ENCODE peak calls at places on chromosomes 6 and 20, in seven cellular contexts. N, P, S, W, X, T and E are unnamed samples.

GRCh38 chr6:32973934-32974333 is 5.5 kb downstream of the BRD2 start:
- DNase-seq in N (no peak), P (peak), S (no peak), W (peak), X (no peak), T (peak), E (no peak)

GRCh38 chr6:105317607-105318533 is 85.0 kb downstream of the PREP start:
- DNase-seq in N (peak), P (no peak), S (no peak), W (peak), X (no peak), T (no peak), E (no peak)

GRCh38 chr20:31606928-31607639 is 2.0 kb downstream of the ID1 start:
- DNase-seq in N (no peak), P (peak), S (peak), W (peak), X (no peak), T (peak), E (peak)

GRCh38 chr6:140855520-140855919 is 1277.2 kb upstream of the GJE1 start:
- DNase-seq in N (no peak), P (peak), S (no peak), W (no peak), X (no peak), T (peak), E (no peak)

GRCh38 chr6:27178860-27179259 is 68.6 kb upstream of the PRSS16 start:
- DNase-seq in N (peak), P (no peak), S (no peak), W (no peak), X (no peak), T (no peak), E (no peak)

GRCh38 chr6:111980168-111980567 is 73.7 kb upstream of the CCN6 start:
- DNase-seq in N (no peak), P (no peak), S (no peak), W (peak), X (no peak), T (peak), E (no peak)

GRCh38 chr6:19538086-19538485 is 299.1 kb upstream of the ID4 start:
- DNase-seq in N (peak), P (peak), S (no peak), W (no peak), X (peak), T (no peak), E (no peak)

GRCh38 chr20:17438436-17439039 is 92.6 kb downstream of the BFSP1 start:
- DNase-seq in N (no peak), P (no peak), S (no peak), W (no peak), X (no peak), T (no peak), E (no peak)

GRCh38 chr6:1774541-1774940 is 164.8 kb downstream of the FOXC1 start:
- DNase-seq in N (no peak), P (no peak), S (no peak), W (no peak), X (no peak), T (peak), E (no peak)

GRCh38 chr20:48605364-48606116 is 222.3 kb downstream of the PREX1 start:
- DNase-seq in N (peak), P (no peak), S (no peak), W (no peak), X (no peak), T (no peak), E (peak)

GRCh38 chr6:128509709-128510108 is 10.7 kb downstream of the PTPRK start:
- DNase-seq in N (no peak), P (no peak), S (no peak), W (no peak), X (no peak), T (no peak), E (no peak)

GRCh38 chr6:7545509-7546369 is 4.3 kb downstream of the DSP start:
- DNase-seq in N (no peak), P (peak), S (no peak), W (no peak), X (no peak), T (peak), E (no peak)

GRCh38 chr20:62918137-62918536 is 8.2 kb downstream of the DIDO1 start:
- DNase-seq in N (peak), P (no peak), S (no peak), W (no peak), X (no peak), T (no peak), E (no peak)

GRCh38 chr6:74567891-74568290 is 638.0 kb downstream of the COL12A1 start:
- DNase-seq in N (no peak), P (no peak), S (no peak), W (no peak), X (no peak), T (no peak), E (no peak)

GRCh38 chr6:107479089-107479690 is 10.7 kb upstream of the SOBP start:
- DNase-seq in N (no peak), P (no peak), S (no peak), W (no peak), X (no peak), T (no peak), E (no peak)

GRCh38 chr20:1299522-1299921 is 29.4 kb downstream of the SDCBP2 start:
- DNase-seq in N (peak), P (no peak), S (peak), W (no peak), X (no peak), T (no peak), E (no peak)

GRCh38 chr20:22507240-22507961 is 77.0 kb downstream of the FOXA2 start:
- DNase-seq in N (no peak), P (no peak), S (no peak), W (no peak), X (no peak), T (no peak), E (no peak)

GRCh38 chr20:8530022-8530421 is 398.0 kb downstream of the PLCB1 start:
- DNase-seq in N (no peak), P (no peak), S (no peak), W (peak), X (no peak), T (no peak), E (no peak)

GRCh38 chr6:140050232-140050995 is 676.0 kb upstream of the CITED2 start:
- DNase-seq in N (no peak), P (peak), S (no peak), W (peak), X (no peak), T (peak), E (peak)

GRCh38 chr20:54573838-54574237 is 98.4 kb downstream of the DOK5 start:
- DNase-seq in N (no peak), P (no peak), S (no peak), W (no peak), X (no peak), T (no peak), E (peak)

GRCh38 chr6:112480551-112480950 is 133.4 kb downstream of the RFPL4B start:
- DNase-seq in N (no peak), P (peak), S (no peak), W (peak), X (no peak), T (peak), E (no peak)

GRCh38 chr6:108736832-108737231 is 111.4 kb upstream of the ARMC2 start:
- DNase-seq in N (peak), P (peak), S (no peak), W (peak), X (no peak), T (peak), E (no peak)

GRCh38 chr20:34111057-34111711 is 859 bp downstream of the EIF2S2 start:
- DNase-seq in N (no peak), P (peak), S (peak), W (peak), X (no peak), T (peak), E (no peak)

GRCh38 chr20:17873410-17874270 is 95.0 kb downstream of the SNX5 start:
- DNase-seq in N (no peak), P (no peak), S (peak), W (peak), X (no peak), T (peak), E (no peak)

GRCh38 chr6:34517461-34517868 is 38.7 kb downstream of the SPDEF start:
- DNase-seq in N (no peak), P (no peak), S (no peak), W (no peak), X (no peak), T (no peak), E (no peak)

GRCh38 chr6:137332637-137333228 is 113.5 kb upstream of the IFNGR1 start:
- DNase-seq in N (no peak), P (no peak), S (no peak), W (no peak), X (no peak), T (peak), E (no peak)

GRCh38 chr6:69784595-69785377 is 12.0 kb downstream of the LMBRD1 start:
- DNase-seq in N (no peak), P (no peak), S (no peak), W (no peak), X (no peak), T (no peak), E (no peak)

GRCh38 chr20:20593447-20594170 is 118.8 kb downstream of the RALGAPA2 start:
- DNase-seq in N (peak), P (peak), S (peak), W (peak), X (no peak), T (peak), E (peak)
- TF ChIP-seq CTCF in N (no peak), P (peak), S (peak), W (peak), X (peak), T (peak), E (peak)

DNA sequence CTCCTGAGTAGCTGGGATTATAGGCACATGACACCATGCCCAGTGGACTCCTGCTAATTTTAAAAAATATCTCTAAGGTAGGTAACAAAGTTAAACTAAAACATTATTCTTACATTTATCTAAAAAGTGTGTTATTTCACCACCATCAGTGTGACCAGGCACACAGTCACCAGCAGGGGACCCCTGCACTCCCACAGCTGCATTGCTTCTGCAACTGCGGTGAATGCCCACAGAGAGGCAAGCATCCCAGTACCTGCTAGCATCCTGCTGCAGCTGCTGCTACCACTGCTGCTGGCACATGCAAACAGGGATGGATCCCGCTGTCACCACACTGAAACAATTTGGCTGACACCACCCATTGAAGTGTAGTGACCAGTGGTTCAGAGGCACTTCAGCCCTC is 21.9 kb upstream of the EPB41L2 start:
- DNase-seq in N (no peak), P (no peak), S (no peak), W (no peak), X (no peak), T (no peak), E (no peak)
- TF ChIP-seq CTCF in N (no peak), P (no peak), S (peak), W (no peak), X (peak), T (no peak), E (peak)

DNA sequence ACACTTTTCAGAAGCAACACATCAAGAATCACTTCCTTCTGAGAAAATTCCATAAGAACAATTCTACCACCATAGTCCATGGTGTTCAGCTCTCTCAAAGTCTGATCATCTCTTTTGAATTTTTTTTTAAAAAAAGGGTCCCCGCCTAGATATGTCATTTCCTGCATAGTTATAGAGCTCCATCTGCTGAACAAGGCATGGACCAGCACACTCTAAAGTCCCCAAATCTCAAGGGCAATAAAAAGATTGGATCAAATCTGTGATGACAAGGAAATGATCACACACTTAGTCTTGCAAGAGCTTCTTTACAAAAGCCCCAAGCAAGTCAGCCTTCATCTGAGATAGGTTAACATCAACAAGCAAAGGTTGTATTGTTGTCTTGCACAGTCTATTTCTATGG is 100.7 kb upstream of the STMND1 start:
- DNase-seq in N (no peak), P (no peak), S (no peak), W (no peak), X (no peak), T (no peak), E (no peak)
- TF ChIP-seq CTCF in N (no peak), P (no peak), S (peak), W (peak), X (no peak), T (peak), E (no peak)

DNA sequence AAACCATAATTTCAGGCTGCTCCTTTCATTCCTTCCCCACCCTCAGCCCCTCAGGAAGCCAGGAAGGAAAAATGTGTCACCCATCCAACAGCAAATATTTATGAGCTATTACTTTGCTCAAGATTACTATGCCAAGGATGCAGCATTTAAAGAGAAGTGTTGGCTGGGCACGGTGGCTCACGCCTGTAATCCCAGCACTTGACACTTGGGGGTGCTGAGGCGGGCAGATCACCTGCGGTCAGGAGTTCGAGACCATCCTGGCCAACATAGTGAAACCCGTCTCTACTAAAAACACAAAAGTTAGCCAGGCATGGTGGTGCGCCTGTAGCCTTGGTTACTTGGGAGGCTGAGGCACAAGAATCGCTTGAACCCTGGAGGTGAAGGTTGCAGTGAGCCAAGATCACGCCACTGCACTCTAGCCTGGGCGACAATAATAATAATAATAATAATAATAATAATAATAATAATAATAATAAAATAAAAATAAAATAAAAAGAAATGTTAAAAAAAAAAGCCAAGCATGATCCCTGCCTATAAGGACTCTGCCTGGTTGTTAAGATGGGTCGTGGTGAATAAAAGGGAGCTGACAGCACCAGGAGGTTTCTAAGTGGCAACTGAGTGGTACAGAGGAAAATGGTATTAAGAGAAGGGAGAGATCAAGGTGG is 20.5 kb upstream of the TIAM2 start:
- DNase-seq in N (peak), P (no peak), S (no peak), W (no peak), X (no peak), T (no peak), E (no peak)
- TF ChIP-seq CTCF in N (peak), P (no peak), S (no peak), W (peak), X (no peak), T (no peak), E (peak)

GRCh38 chr20:44886828-44887227 is 1.3 kb downstream of the YWHAB start:
- DNase-seq in N (no peak), P (no peak), S (no peak), W (no peak), X (no peak), T (no peak), E (no peak)

GRCh38 chr20:44886276-44886671 is 769 bp downstream of the YWHAB start:
- DNase-seq in N (no peak), P (no peak), S (no peak), W (no peak), X (no peak), T (no peak), E (no peak)

GRCh38 chr20:44887466-44887865 is 2.0 kb downstream of the YWHAB start:
- DNase-seq in N (no peak), P (no peak), S (no peak), W (no peak), X (no peak), T (no peak), E (no peak)

GRCh38 chr20:44885392-44886275 is at the start of gene YWHAB:
- DNase-seq in N (peak), P (peak), S (peak), W (peak), X (peak), T (peak), E (peak)

DNA sequence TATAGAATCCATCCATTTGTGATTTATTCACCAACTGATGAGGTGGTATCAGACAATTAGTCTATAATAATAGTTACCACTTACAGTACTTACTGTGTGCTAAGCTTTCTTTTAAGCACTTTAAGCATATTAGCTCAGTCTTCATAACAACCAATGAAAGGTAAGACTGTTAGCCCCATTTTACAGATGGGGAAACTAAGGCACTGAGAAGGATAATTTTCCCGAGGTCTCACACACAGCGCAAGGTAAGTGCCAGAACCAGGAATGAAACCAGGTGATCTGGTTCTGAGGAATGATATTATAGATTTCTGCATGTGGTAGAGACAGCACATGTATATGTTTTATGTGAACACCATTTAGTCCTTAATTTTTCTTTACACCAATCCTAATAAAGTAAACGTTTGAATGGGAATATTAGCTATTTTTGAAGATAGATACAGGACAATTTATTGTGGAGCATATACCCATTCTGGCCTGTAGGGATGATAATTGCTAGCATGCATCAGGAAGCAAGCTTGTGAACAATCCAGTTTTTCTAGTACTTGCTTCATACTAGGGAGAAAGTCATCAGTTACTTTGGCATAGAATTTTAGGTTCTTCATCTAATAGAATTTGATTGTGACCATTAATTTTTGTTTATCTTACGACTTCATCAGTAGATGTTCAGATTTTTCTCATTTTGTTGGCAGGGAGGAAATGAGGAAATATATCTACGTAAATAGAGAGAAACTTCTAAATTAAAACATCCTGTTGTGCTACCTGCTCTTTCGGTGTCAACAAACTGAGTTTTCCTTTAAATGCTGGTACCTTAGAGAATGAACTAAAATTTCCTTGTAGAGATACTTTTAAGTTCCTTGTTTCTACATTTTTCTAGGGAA is 3.0 kb downstream of the YWHAB start:
- DNase-seq in N (no peak), P (peak), S (no peak), W (peak), X (no peak), T (no peak), E (no peak)
- TF ChIP-seq CTCF in N (no peak), P (peak), S (peak), W (peak), X (peak), T (peak), E (peak)

DNA sequence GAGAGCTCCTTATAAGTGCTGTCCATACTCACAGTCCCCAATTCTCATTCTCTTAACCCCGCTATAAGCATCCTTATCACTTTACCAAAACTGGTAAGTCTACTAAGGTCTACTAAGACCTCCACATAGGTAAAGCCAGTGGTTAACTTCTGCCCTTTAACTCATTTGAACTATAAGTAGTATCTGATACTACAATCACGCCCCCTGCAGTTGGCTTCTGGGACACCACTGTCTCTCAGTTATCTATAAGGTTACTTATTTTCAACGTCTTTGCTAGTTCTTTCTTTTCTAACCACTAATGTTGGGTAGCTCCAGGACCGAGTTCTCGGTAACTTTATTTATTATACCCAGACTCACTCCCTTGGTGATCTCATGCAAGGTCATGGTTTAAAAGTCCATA is 142.6 kb downstream of the ARHGAP18 start:
- DNase-seq in N (peak), P (no peak), S (peak), W (peak), X (no peak), T (no peak), E (peak)
- TF ChIP-seq CTCF in N (peak), P (peak), S (peak), W (peak), X (peak), T (peak), E (peak)

DNA sequence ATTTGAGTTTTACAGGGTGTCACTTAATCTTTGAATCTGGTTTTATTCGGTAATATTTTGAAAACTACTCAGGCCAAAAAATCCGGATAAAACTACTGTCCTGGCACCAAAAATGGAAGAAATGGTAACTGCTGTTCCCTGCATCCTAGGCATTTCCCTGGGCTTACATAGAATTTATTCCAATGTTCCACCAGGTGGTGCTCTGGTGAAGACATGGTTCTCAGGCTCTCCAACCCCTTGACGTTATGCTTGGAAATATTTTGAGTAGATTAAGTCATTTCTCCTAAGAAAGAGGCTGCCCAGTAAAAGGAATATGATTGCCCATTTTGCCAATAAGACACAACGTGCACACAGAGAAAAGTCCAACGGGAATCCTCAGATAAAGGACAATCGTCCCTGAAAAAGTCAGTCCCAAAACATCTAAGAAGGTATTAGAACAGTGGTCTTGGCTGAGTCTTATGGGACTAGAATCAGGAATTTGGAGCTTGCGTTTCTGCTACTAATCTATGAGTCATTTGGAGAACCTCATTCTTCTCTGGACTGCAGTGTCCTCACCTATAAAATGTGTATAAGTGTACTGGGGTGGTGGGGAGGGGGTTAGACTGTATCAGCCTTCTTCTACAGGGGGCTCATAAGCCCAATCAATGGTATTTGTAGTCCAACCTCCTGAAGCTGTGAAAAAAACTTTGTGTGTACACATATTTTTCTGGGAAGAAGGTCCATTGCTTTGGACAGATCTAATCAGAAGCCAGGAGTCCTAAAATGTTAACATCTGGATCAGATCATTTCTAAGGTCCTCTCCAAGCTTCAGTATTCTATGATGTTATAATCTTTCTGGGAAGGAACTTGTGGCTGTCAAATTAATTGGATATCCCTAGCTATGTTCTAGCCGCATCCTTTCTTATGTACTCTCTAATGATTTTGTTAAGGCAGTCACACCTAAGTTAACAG is 131.0 kb upstream of the BMP2 start:
- DNase-seq in N (no peak), P (peak), S (peak), W (peak), X (no peak), T (peak), E (no peak)
- TF ChIP-seq CTCF in N (no peak), P (peak), S (peak), W (peak), X (peak), T (peak), E (peak)